ENCODE peak calls at places on chromosomes 2 and 18, in eight cellular contexts. One of them, this sample, is unnamed.

GRCh38 chr2:182862003-182862402 is 4.4 kb downstream of the FRZB start:
- DNase-seq in dorsolateral prefrontal cortex: no peak
- DNase-seq in GM23338: no peak
- DNase-seq in CD8-positive, alpha-beta T cell: no peak
- DNase-seq in right atrium auricular region: no peak
- DNase-seq in left lung: no peak
- DNase-seq in breast epithelium: peak
- DNase-seq in RWPE1: no peak
- DNase-seq in this sample: no peak

GRCh38 chr2:240230424-240230945 is 90.0 kb upstream of the OTOS start:
- DNase-seq in RWPE1: no peak
- DNase-seq in right atrium auricular region: no peak
- DNase-seq in breast epithelium: peak
- DNase-seq in CD8-positive, alpha-beta T cell: no peak
- DNase-seq in GM23338: no peak
- DNase-seq in left lung: no peak
- DNase-seq in dorsolateral prefrontal cortex: no peak
- DNase-seq in this sample: no peak

GRCh38 chr18:50151876-50152275 is 43.1 kb downstream of the MYO5B start:
- DNase-seq in CD8-positive, alpha-beta T cell: no peak
- DNase-seq in dorsolateral prefrontal cortex: no peak
- DNase-seq in right atrium auricular region: no peak
- DNase-seq in GM23338: no peak
- DNase-seq in breast epithelium: no peak
- DNase-seq in RWPE1: no peak
- DNase-seq in left lung: no peak
- DNase-seq in this sample: no peak

GRCh38 chr2:230934291-230935131 is 9.5 kb upstream of the GPR55 start:
- DNase-seq in GM23338: no peak
- DNase-seq in breast epithelium: peak
- DNase-seq in CD8-positive, alpha-beta T cell: no peak
- DNase-seq in right atrium auricular region: peak
- DNase-seq in left lung: no peak
- DNase-seq in dorsolateral prefrontal cortex: no peak
- DNase-seq in RWPE1: no peak
- DNase-seq in this sample: no peak

GRCh38 chr2:73827018-73827417 is 1.7 kb upstream of the STAMBP start:
- DNase-seq in right atrium auricular region: no peak
- DNase-seq in left lung: no peak
- DNase-seq in CD8-positive, alpha-beta T cell: no peak
- DNase-seq in breast epithelium: no peak
- DNase-seq in dorsolateral prefrontal cortex: no peak
- DNase-seq in GM23338: peak
- DNase-seq in RWPE1: no peak
- DNase-seq in this sample: no peak

GRCh38 chr2:111954602-111955332 is 56.4 kb downstream of the MERTK start:
- DNase-seq in left lung: no peak
- DNase-seq in CD8-positive, alpha-beta T cell: no peak
- DNase-seq in dorsolateral prefrontal cortex: no peak
- DNase-seq in GM23338: no peak
- DNase-seq in RWPE1: no peak
- DNase-seq in breast epithelium: no peak
- DNase-seq in right atrium auricular region: peak
- DNase-seq in this sample: no peak

GRCh38 chr18:37742436-37742835 is 176.8 kb upstream of the CELF4 start:
- DNase-seq in left lung: no peak
- DNase-seq in right atrium auricular region: no peak
- DNase-seq in GM23338: peak
- DNase-seq in breast epithelium: no peak
- DNase-seq in dorsolateral prefrontal cortex: no peak
- DNase-seq in RWPE1: no peak
- DNase-seq in CD8-positive, alpha-beta T cell: no peak
- DNase-seq in this sample: no peak

GRCh38 chr2:99883356-99883867 is 259.0 kb downstream of the AFF3 start:
- DNase-seq in dorsolateral prefrontal cortex: no peak
- DNase-seq in left lung: no peak
- DNase-seq in GM23338: no peak
- DNase-seq in CD8-positive, alpha-beta T cell: no peak
- DNase-seq in breast epithelium: no peak
- DNase-seq in right atrium auricular region: no peak
- DNase-seq in RWPE1: no peak
- DNase-seq in this sample: no peak

GRCh38 chr2:183172220-183172887 is 48.1 kb downstream of the NUP35 start:
- DNase-seq in right atrium auricular region: no peak
- DNase-seq in CD8-positive, alpha-beta T cell: no peak
- DNase-seq in dorsolateral prefrontal cortex: no peak
- DNase-seq in RWPE1: no peak
- DNase-seq in breast epithelium: no peak
- DNase-seq in left lung: no peak
- DNase-seq in GM23338: peak
- DNase-seq in this sample: no peak

GRCh38 chr2:32652555-32653209 is 24.8 kb downstream of the TTC27 start:
- DNase-seq in right atrium auricular region: no peak
- DNase-seq in GM23338: no peak
- DNase-seq in dorsolateral prefrontal cortex: no peak
- DNase-seq in RWPE1: no peak
- DNase-seq in breast epithelium: no peak
- DNase-seq in left lung: no peak
- DNase-seq in CD8-positive, alpha-beta T cell: no peak
- DNase-seq in this sample: no peak
- H3K27ac ChIP-seq in right atrium auricular region: no peak
- H3K27ac ChIP-seq in GM23338: no peak
- H3K27ac ChIP-seq in dorsolateral prefrontal cortex: no peak
- H3K27ac ChIP-seq in RWPE1: peak
- H3K27ac ChIP-seq in breast epithelium: no peak
- H3K27ac ChIP-seq in left lung: peak
- H3K27ac ChIP-seq in CD8-positive, alpha-beta T cell: no peak
- H3K27ac ChIP-seq in this sample: no peak

GRCh38 chr2:55213822-55214221 is 18.3 kb downstream of the CLHC1 start:
- DNase-seq in dorsolateral prefrontal cortex: no peak
- DNase-seq in right atrium auricular region: no peak
- DNase-seq in GM23338: peak
- DNase-seq in CD8-positive, alpha-beta T cell: no peak
- DNase-seq in RWPE1: no peak
- DNase-seq in breast epithelium: no peak
- DNase-seq in left lung: no peak
- DNase-seq in this sample: no peak
- TF ChIP-seq CTCF in dorsolateral prefrontal cortex: no peak
- TF ChIP-seq CTCF in right atrium auricular region: no peak
- TF ChIP-seq CTCF in GM23338: no peak
- TF ChIP-seq CTCF in CD8-positive, alpha-beta T cell: no peak
- TF ChIP-seq CTCF in RWPE1: no peak
- TF ChIP-seq CTCF in breast epithelium: no peak
- TF ChIP-seq CTCF in left lung: no peak
- TF ChIP-seq CTCF in this sample: no peak

GRCh38 chr2:42962521-42962953 is 170.2 kb upstream of the HAAO start:
- DNase-seq in breast epithelium: no peak
- DNase-seq in RWPE1: no peak
- DNase-seq in left lung: no peak
- DNase-seq in dorsolateral prefrontal cortex: no peak
- DNase-seq in right atrium auricular region: no peak
- DNase-seq in GM23338: no peak
- DNase-seq in CD8-positive, alpha-beta T cell: no peak
- DNase-seq in this sample: no peak
- H3K27ac ChIP-seq in breast epithelium: peak
- H3K27ac ChIP-seq in RWPE1: peak
- H3K27ac ChIP-seq in left lung: peak
- H3K27ac ChIP-seq in dorsolateral prefrontal cortex: no peak
- H3K27ac ChIP-seq in right atrium auricular region: peak
- H3K27ac ChIP-seq in GM23338: no peak
- H3K27ac ChIP-seq in CD8-positive, alpha-beta T cell: no peak
- H3K27ac ChIP-seq in this sample: no peak

GRCh38 chr2:39515273-39515896 is 78.3 kb upstream of the MAP4K3 start:
- DNase-seq in CD8-positive, alpha-beta T cell: no peak
- DNase-seq in right atrium auricular region: no peak
- DNase-seq in GM23338: no peak
- DNase-seq in dorsolateral prefrontal cortex: no peak
- DNase-seq in left lung: no peak
- DNase-seq in breast epithelium: no peak
- DNase-seq in RWPE1: no peak
- DNase-seq in this sample: no peak

GRCh38 chr2:39517102-39517436 is 80.0 kb upstream of the MAP4K3 start:
- DNase-seq in breast epithelium: no peak
- DNase-seq in GM23338: no peak
- DNase-seq in RWPE1: no peak
- DNase-seq in CD8-positive, alpha-beta T cell: no peak
- DNase-seq in right atrium auricular region: no peak
- DNase-seq in left lung: no peak
- DNase-seq in dorsolateral prefrontal cortex: no peak
- DNase-seq in this sample: no peak

GRCh38 chr2:39514825-39515224 is 77.7 kb upstream of the MAP4K3 start:
- DNase-seq in right atrium auricular region: no peak
- DNase-seq in GM23338: no peak
- DNase-seq in dorsolateral prefrontal cortex: no peak
- DNase-seq in left lung: no peak
- DNase-seq in RWPE1: no peak
- DNase-seq in breast epithelium: no peak
- DNase-seq in CD8-positive, alpha-beta T cell: no peak
- DNase-seq in this sample: no peak

GRCh38 chr2:39516347-39517101 is 79.4 kb upstream of the MAP4K3 start:
- DNase-seq in dorsolateral prefrontal cortex: peak
- DNase-seq in GM23338: peak
- DNase-seq in RWPE1: no peak
- DNase-seq in CD8-positive, alpha-beta T cell: no peak
- DNase-seq in breast epithelium: no peak
- DNase-seq in right atrium auricular region: no peak
- DNase-seq in left lung: no peak
- DNase-seq in this sample: no peak

DNA sequence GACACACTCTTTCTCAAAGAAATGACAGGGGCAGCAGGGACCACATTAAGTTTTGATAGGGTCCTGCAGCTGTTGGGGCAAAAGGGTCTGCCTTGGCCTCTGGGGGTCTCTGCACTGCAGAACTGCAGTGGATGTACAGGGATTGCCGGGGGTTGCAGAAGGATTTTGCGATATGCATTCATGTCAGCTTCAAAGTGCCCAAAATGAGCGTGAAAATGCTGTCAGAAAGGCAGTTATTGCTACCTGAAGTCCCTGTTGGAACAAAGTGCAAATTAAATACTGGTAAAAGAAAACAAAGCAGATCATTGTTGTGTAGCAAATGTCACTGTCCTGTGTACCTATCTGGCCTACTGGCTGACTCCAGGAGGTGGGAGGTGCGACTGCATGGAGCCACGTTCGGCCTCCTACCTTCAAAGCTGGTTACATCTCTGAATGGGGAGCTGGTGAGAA is 78.8 kb upstream of the MAP4K3 start:
- DNase-seq in RWPE1: no peak
- DNase-seq in breast epithelium: no peak
- DNase-seq in dorsolateral prefrontal cortex: no peak
- DNase-seq in GM23338: no peak
- DNase-seq in CD8-positive, alpha-beta T cell: no peak
- DNase-seq in right atrium auricular region: no peak
- DNase-seq in left lung: no peak
- DNase-seq in this sample: no peak
- TF ChIP-seq CTCF in RWPE1: no peak
- TF ChIP-seq CTCF in breast epithelium: no peak
- TF ChIP-seq CTCF in dorsolateral prefrontal cortex: no peak
- TF ChIP-seq CTCF in GM23338: no peak
- TF ChIP-seq CTCF in CD8-positive, alpha-beta T cell: no peak
- TF ChIP-seq CTCF in right atrium auricular region: no peak
- TF ChIP-seq CTCF in left lung: no peak
- TF ChIP-seq CTCF in this sample: no peak